ENCODE peak calls at places on chromosomes 11 and 22, in ten cellular contexts. E is ascending aorta; T is glomerular endothelial cell; F is cerebellum; K is anterior cingulate cortex; W is NCI-H1436; D is stimulated activated CD4-positive, alpha-beta T cell treated with anti-CD3 and anti-CD28 coated beads, Interleukin-4, amount 100 ng/mL, for 1 hour; A is GM10248; L is left ventricle myocardium inferior; Y is bronchial epithelial cell. X is an unnamed sample.
A peak's percentile ranks its signal among the peaks of the same experiment; 100 is the strongest.

GRCh38 chr11:64366751-64367150 is 7.8 kb downstream of the RPS6KA4 start:
- DNase-seq in W (no peak), K (no peak), D (no peak), L (no peak), Y (peak; percentile 78), T (no peak), E (no peak), F (no peak), A (no peak), X (no peak)

GRCh38 chr11:126534141-126534805 is 178.8 kb downstream of the ST3GAL4 start:
- DNase-seq in T (no peak), L (no peak), W (no peak), K (no peak), E (no peak), F (no peak), Y (no peak), A (no peak), D (no peak), X (no peak)

GRCh38 chr11:121341609-121342008 is 49.0 kb downstream of the SC5D start:
- DNase-seq in D (peak; percentile 8), K (no peak), Y (no peak), A (no peak), L (no peak), E (no peak), F (no peak), T (no peak), W (no peak), X (no peak)

GRCh38 chr22:42905217-42905616 is 48.1 kb upstream of the ARFGAP3 start:
- DNase-seq in E (no peak), T (no peak), Y (no peak), A (no peak), K (no peak), F (peak; percentile 56), L (peak; percentile 67), D (no peak), W (no peak), X (no peak)

GRCh38 chr11:8258771-8259170 is 4.9 kb downstream of the LMO1 start:
- DNase-seq in L (no peak), Y (peak; percentile 68), D (no peak), F (peak; percentile 49), E (no peak), W (peak; percentile 21), A (no peak), T (no peak), K (no peak), X (peak; percentile 73)

GRCh38 chr22:45602824-45603301 is 68.8 kb upstream of the ATXN10 start:
- DNase-seq in E (no peak), Y (no peak), T (no peak), L (no peak), K (no peak), F (peak; percentile 24), D (no peak), A (no peak), W (peak; percentile 84), X (peak; percentile 69)

GRCh38 chr22:24422078-24422665 is 5.2 kb upstream of the ADORA2A start:
- DNase-seq in T (no peak), K (no peak), L (no peak), A (no peak), F (no peak), W (no peak), Y (no peak), E (no peak), D (no peak), X (no peak)

GRCh38 chr22:49022816-49023160 is 804.9 kb downstream of the BRD1 start:
- DNase-seq in Y (no peak), W (no peak), K (no peak), D (no peak), A (no peak), F (no peak), T (no peak), L (no peak), E (no peak), X (no peak)

GRCh38 chr11:92141159-92141558 is 83.5 kb upstream of the FAT3 start:
- DNase-seq in F (no peak), D (no peak), A (no peak), T (no peak), K (no peak), L (no peak), W (no peak), Y (no peak), E (no peak), X (no peak)

GRCh38 chr11:119484741-119485605 is 62.0 kb upstream of the THY1 start:
- DNase-seq in K (no peak), W (no peak), F (no peak), Y (no peak), T (no peak), D (no peak), E (no peak), L (no peak), A (no peak), X (no peak)

GRCh38 chr22:49959782-49960158 is 802 bp upstream of the PIM3 start:
- DNase-seq in A (no peak), L (no peak), W (no peak), T (no peak), E (no peak), K (no peak), Y (peak; percentile 54), D (peak; percentile 48), F (no peak), X (no peak)

GRCh38 chr22:46351767-46352166 is 16.3 kb downstream of the TRMU start:
- DNase-seq in K (no peak), D (no peak), A (no peak), W (no peak), F (no peak), T (no peak), Y (no peak), E (no peak), L (no peak), X (no peak)

GRCh38 chr11:9704037-9704436 is 40.2 kb downstream of the SWAP70 start:
- DNase-seq in A (no peak), D (no peak), E (no peak), F (no peak), L (no peak), Y (no peak), K (no peak), T (no peak), W (no peak), X (no peak)

GRCh38 chr11:2109541-2110019 is 29.6 kb downstream of the IGF2 start:
- DNase-seq in D (no peak), Y (no peak), F (no peak), E (no peak), T (no peak), K (no peak), A (no peak), L (no peak), W (no peak), X (no peak)